ENCODE peak calls at places on chromosomes 2 and 18, in five cellular contexts. X, G, J, N and H are unnamed samples.

GRCh38 chr2:60550151-60550983 is 3.1 kb downstream of the BCL11A start:
- DNase-seq in J (peak; percentile 89), G (peak; percentile 90), N (peak; percentile 61), X (peak; percentile 20), H (peak; percentile 71)

GRCh38 chr18:11761553-11761952 is 72.5 kb downstream of the GNAL start:
- DNase-seq in N (no peak), G (no peak), J (no peak), X (no peak), H (no peak)

GRCh38 chr2:162317910-162318279 is 589 bp downstream of the IFIH1 start:
- DNase-seq in J (peak; percentile 27), X (no peak), G (no peak), N (no peak), H (no peak)

GRCh38 chr2:121211689-121212151 is 73.3 kb downstream of the TFCP2L1 start:
- DNase-seq in J (no peak), X (no peak), G (no peak), N (no peak), H (no peak)

GRCh38 chr2:149562304-149562703 is 25.3 kb downstream of the MMADHC start:
- DNase-seq in G (peak; percentile 56), X (no peak), J (no peak), N (no peak), H (no peak)

GRCh38 chr2:136117391-136117841 is 533 bp downstream of the CXCR4 start:
- DNase-seq in G (peak; percentile 39), J (no peak), N (peak; percentile 27), X (peak; percentile 39), H (no peak)

GRCh38 chr2:179614121-179614520 is 247.3 kb downstream of the ZNF385B start:
- DNase-seq in J (no peak), X (no peak), G (no peak), N (no peak), H (no peak)

GRCh38 chr2:74555610-74556103 is 1.1 kb downstream of the DOK1 start:
- DNase-seq in X (no peak), J (no peak), N (no peak), G (no peak), H (no peak)

GRCh38 chr2:165847001-165847400 is 53.0 kb upstream of the GALNT3 start:
- DNase-seq in N (no peak), G (no peak), X (no peak), J (no peak), H (no peak)

GRCh38 chr2:170088776-170089175 is 89.2 kb upstream of the MYO3B start:
- DNase-seq in N (no peak), J (no peak), X (no peak), G (no peak), H (no peak)

GRCh38 chr18:36078751-36079529 is 11.6 kb upstream of the RPRD1A start:
- DNase-seq in N (no peak), G (peak; percentile 82), X (no peak), J (no peak), H (peak; percentile 30)

GRCh38 chr2:59706729-59707128 is 846.7 kb downstream of the BCL11A start:
- DNase-seq in X (no peak), G (no peak), N (no peak), J (no peak), H (no peak)

GRCh38 chr2:46737577-46737976 is 178.0 kb downstream of the MCFD2 start:
- DNase-seq in X (no peak), G (peak; percentile 46), N (no peak), J (no peak), H (no peak)

GRCh38 chr18:812123-812672 is at the start of gene YES1:
- DNase-seq in J (peak; percentile 50), X (peak; percentile 64), G (peak; percentile 76), N (peak; percentile 78), H (peak; percentile 21)

GRCh38 chr2:218780851-218781690 is 876 bp upstream of the CYP27A1 start:
- DNase-seq in J (no peak), G (no peak), X (no peak), N (no peak), H (no peak)

GRCh38 chr2:132503621-132504200 is 87.1 kb downstream of the GPR39 start:
- DNase-seq in G (peak; percentile 21), X (no peak), J (no peak), N (no peak), H (no peak)

GRCh38 chr18:60649107-60649506 is 276.5 kb upstream of the MC4R start:
- DNase-seq in J (no peak), G (no peak), X (no peak), N (no peak), H (no peak)

GRCh38 chr2:75503048-75503607 is 57.6 kb downstream of the EVA1A start:
- DNase-seq in X (no peak), G (peak; percentile 85), N (no peak), J (no peak), H (peak; percentile 45)

GRCh38 chr18:25662247-25662646 is 310.3 kb upstream of the ZNF521 start:
- DNase-seq in X (no peak), J (no peak), G (no peak), N (no peak), H (peak; percentile 6)

GRCh38 chr18:2880473-2880872 is 33.7 kb downstream of the EMILIN2 start:
- DNase-seq in J (no peak), G (no peak), N (no peak), X (no peak), H (no peak)

GRCh38 chr18:37368110-37368812 is 197.3 kb downstream of the CELF4 start:
- DNase-seq in G (no peak), N (no peak), X (no peak), J (no peak), H (no peak)

GRCh38 chr18:3458952-3459853 is 9.2 kb downstream of the TGIF1 start:
- DNase-seq in X (no peak), J (no peak), N (no peak), G (peak; percentile 82), H (no peak)

GRCh38 chr2:96353032-96353561 is 17.5 kb downstream of the NCAPH start:
- DNase-seq in G (peak; percentile 24), J (no peak), N (no peak), X (no peak), H (no peak)

GRCh38 chr2:8761529-8762164 is 75.8 kb downstream of the KIDINS220 start:
- DNase-seq in N (no peak), X (no peak), J (no peak), G (peak; percentile 57), H (no peak)

GRCh38 chr2:197205590-197206215 is 104.9 kb downstream of the ANKRD44 start:
- DNase-seq in N (no peak), G (no peak), J (peak; percentile 74), X (peak; percentile 49), H (no peak)

GRCh38 chr2:176137249-176137573 is 7.7 kb downstream of the HOXD8 start:
- DNase-seq in J (no peak), X (no peak), G (no peak), N (no peak), H (no peak)

GRCh38 chr2:188610827-188611226 is 319.2 kb downstream of the GULP1 start:
- DNase-seq in J (no peak), X (no peak), N (no peak), G (peak; percentile 10), H (no peak)

GRCh38 chr18:79395761-79396404 is at the start of gene NFATC1:
- DNase-seq in J (peak; percentile 60), X (peak; percentile 30), N (no peak), G (peak; percentile 65), H (no peak)

GRCh38 chr2:46364797-46365457 is 67.7 kb downstream of the EPAS1 start:
- DNase-seq in J (no peak), X (no peak), G (peak; percentile 75), N (no peak), H (peak; percentile 20)

GRCh38 chr2:74238879-74239278 is 40.5 kb downstream of the MTHFD2 start:
- DNase-seq in G (peak; percentile 10), N (no peak), J (no peak), X (no peak), H (no peak)

GRCh38 chr18:31497711-31498449 is at the start of gene DSG2:
- DNase-seq in G (peak; percentile 28), J (no peak), N (peak; percentile 76), X (no peak), H (no peak)

GRCh38 chr2:43169987-43170732 is 56.2 kb downstream of the ZFP36L2 start:
- DNase-seq in J (peak; percentile 59), G (no peak), N (no peak), X (peak; percentile 54), H (no peak)

GRCh38 chr2:55826246-55826645 is 97.3 kb downstream of the EFEMP1 start:
- DNase-seq in N (no peak), X (no peak), J (no peak), G (no peak), H (no peak)

GRCh38 chr2:203016716-203017115 is 2.0 kb downstream of the NBEAL1 start:
- DNase-seq in J (no peak), X (no peak), N (no peak), G (no peak), H (no peak)

GRCh38 chr2:108786008-108786353 is 590 bp upstream of the CCDC138 start:
- DNase-seq in J (no peak), N (no peak), X (no peak), G (no peak), H (no peak)

GRCh38 chr2:10303634-10304378 is 1.1 kb downstream of the HPCAL1 start:
- DNase-seq in J (peak; percentile 67), X (peak; percentile 13), N (peak; percentile 48), G (peak; percentile 38), H (no peak)
- TF ChIP-seq CTCF in J (peak; percentile 20), X (no peak), N (peak; percentile 38), G (peak; percentile 14), H (peak; percentile 41)

GRCh38 chr2:235171511-235172130 is 219.8 kb downstream of the SH3BP4 start:
- DNase-seq in X (no peak), G (peak; percentile 64), J (no peak), N (no peak), H (peak; percentile 10)

GRCh38 chr2:235170016-235170415 is 218.2 kb downstream of the SH3BP4 start:
- DNase-seq in G (peak; percentile 68), X (no peak), N (no peak), J (no peak), H (no peak)

GRCh38 chr2:235165631-235166030 is 213.8 kb downstream of the SH3BP4 start:
- DNase-seq in N (no peak), X (no peak), G (no peak), J (no peak), H (no peak)

GRCh38 chr2:235168174-235168979 is 216.6 kb downstream of the SH3BP4 start:
- DNase-seq in G (no peak), N (no peak), J (no peak), X (no peak), H (no peak)

GRCh38 chr2:235170536-235171510 is 219.0 kb downstream of the SH3BP4 start:
- DNase-seq in X (no peak), G (peak; percentile 73), J (no peak), N (no peak), H (peak; percentile 13)
- TF ChIP-seq CTCF in X (no peak), G (peak; percentile 38), J (peak; percentile 41), N (peak; percentile 36), H (peak; percentile 52)

GRCh38 chr2:119996148-119996547 is 16.7 kb upstream of the EPB41L5 start:
- DNase-seq in G (peak; percentile 23), N (no peak), X (no peak), J (no peak), H (no peak)
- TF ChIP-seq CTCF in G (no peak), N (no peak), X (no peak), J (no peak), H (no peak)

GRCh38 chr2:235712176-235712575 is 218.3 kb downstream of the AGAP1 start:
- DNase-seq in J (no peak), X (no peak), N (no peak), G (no peak), H (no peak)
- TF ChIP-seq CTCF in J (no peak), X (no peak), N (no peak), G (no peak), H (no peak)